ENCODE peak calls at places on chromosomes 1 and 21, in six cellular contexts. L is activated CD8-positive, alpha-beta T cell treated with anti-CD3 and anti-CD28 coated beads for 36 hours; A is GM19239; C is Right ventricle myocardium inferior; W is NCI-H345; P is heart left ventricle. O is an unnamed sample.

GRCh38 chr1:59305188-59305587 is 8.3 kb downstream of the FGGY start:
- DNase-seq in L (no peak), A (no peak), C (no peak), W (no peak), P (no peak), O (no peak)

GRCh38 chr1:225677350-225678124 is 24.6 kb upstream of the ENAH start:
- DNase-seq in L (no peak), A (no peak), C (no peak), W (no peak), P (peak; percentile 32), O (peak; percentile 23)

GRCh38 chr1:180598333-180598979 is 33.4 kb upstream of the XPR1 start:
- DNase-seq in L (no peak), A (no peak), C (no peak), W (no peak), P (no peak), O (no peak)

GRCh38 chr1:27522148-27522859 is 32.3 kb upstream of the WASF2 start:
- DNase-seq in L (peak; percentile 87), A (no peak), C (no peak), W (peak; percentile 73), P (no peak), O (no peak)

GRCh38 chr1:101131239-101131924 is 105.4 kb upstream of the S1PR1 start:
- DNase-seq in L (no peak), A (no peak), C (no peak), W (no peak), P (no peak), O (no peak)

GRCh38 chr1:154352581-154353459 is 27.5 kb downstream of the ATP8B2 start:
- DNase-seq in L (peak; percentile 69), A (no peak), C (no peak), W (peak; percentile 61), P (peak; percentile 44), O (peak; percentile 66)

GRCh38 chr1:40439247-40439646 is 11.0 kb upstream of the ZFP69B start:
- DNase-seq in L (no peak), A (no peak), C (no peak), W (no peak), P (no peak), O (no peak)

GRCh38 chr1:115089443-115090340 is at the start of gene TSPAN2:
- DNase-seq in L (peak; percentile 43), A (no peak), C (peak; percentile 81), W (peak; percentile 34), P (peak; percentile 92), O (peak; percentile 49)

GRCh38 chr1:238485906-238486219 is 595.1 kb upstream of the ZP4 start:
- DNase-seq in L (no peak), A (no peak), C (no peak), W (no peak), P (no peak), O (no peak)

GRCh38 chr1:27519341-27520258 is 29.6 kb upstream of the WASF2 start:
- DNase-seq in L (no peak), A (no peak), C (no peak), W (peak; percentile 34), P (peak; percentile 77), O (peak; percentile 83)

GRCh38 chr1:220370041-220370700 is 97.9 kb upstream of the RAB3GAP2 start:
- DNase-seq in L (no peak), A (no peak), C (no peak), W (no peak), P (no peak), O (no peak)

GRCh38 chr1:151147685-151148084 is 1.3 kb upstream of the SEMA6C start:
- DNase-seq in L (no peak), A (no peak), C (no peak), W (no peak), P (no peak), O (no peak)

GRCh38 chr1:201551877-201552731 is 13.2 kb downstream of the NAV1 start:
- DNase-seq in L (no peak), A (no peak), C (no peak), W (no peak), P (no peak), O (peak; percentile 65)

GRCh38 chr21:44294391-44295162 is 5.3 kb upstream of the PFKL start:
- DNase-seq in L (peak; percentile 64), A (no peak), C (peak; percentile 92), W (peak; percentile 45), P (peak; percentile 92), O (peak; percentile 83)

GRCh38 chr1:33261344-33261743 is 5.1 kb downstream of the ZNF362 start:
- DNase-seq in L (no peak), A (no peak), C (no peak), W (no peak), P (no peak), O (no peak)

GRCh38 chr1:29983366-29983765 is 740.0 kb downstream of the MATN1 start:
- DNase-seq in L (no peak), A (no peak), C (no peak), W (no peak), P (no peak), O (peak; percentile 70)

GRCh38 chr1:201712387-201713092 is 116.4 kb upstream of the IPO9 start:
- DNase-seq in L (no peak), A (no peak), C (no peak), W (no peak), P (peak; percentile 41), O (no peak)

GRCh38 chr1:7296968-7297367 is 474.1 kb upstream of the VAMP3 start:
- DNase-seq in L (no peak), A (no peak), C (no peak), W (no peak), P (no peak), O (no peak)

GRCh38 chr1:116920211-116920610 is 10.5 kb downstream of the PTGFRN start:
- DNase-seq in L (no peak), A (no peak), C (no peak), W (no peak), P (no peak), O (no peak)

GRCh38 chr1:44811714-44812151 is 3.4 kb downstream of the BTBD19 start:
- DNase-seq in L (peak; percentile 22), A (no peak), C (no peak), W (no peak), P (peak; percentile 37), O (no peak)

GRCh38 chr1:218480691-218481099 is 135.6 kb downstream of the TGFB2 start:
- DNase-seq in L (no peak), A (no peak), C (no peak), W (no peak), P (no peak), O (no peak)

GRCh38 chr1:84146375-84147032 is 2.4 kb downstream of the PRKACB start:
- DNase-seq in L (no peak), A (no peak), C (no peak), W (no peak), P (no peak), O (no peak)

GRCh38 chr1:154344977-154345837 is 19.9 kb downstream of the ATP8B2 start:
- DNase-seq in L (peak; percentile 81), A (no peak), C (peak; percentile 77), W (no peak), P (no peak), O (peak; percentile 65)

GRCh38 chr1:6098303-6099215 is 52.9 kb downstream of the KCNAB2 start:
- DNase-seq in L (peak; percentile 3), A (no peak), C (peak; percentile 61), W (no peak), P (peak; percentile 48), O (peak; percentile 66)

O was measured in testis.